ENCODE peak calls at places on chromosomes 5 and 9, in eight cellular contexts. One of them, this sample, is unnamed.

GRCh38 chr5:141050622-141051525 is at the start of gene PCDHB1:
- DNase-seq in lower lobe of right lung: no peak
- DNase-seq in brain microvascular endothelial cell: no peak
- DNase-seq in endodermal cell: peak
- DNase-seq in CD4-positive, alpha-beta T cell: no peak
- DNase-seq in tibial artery: no peak
- DNase-seq in AG04450: no peak
- DNase-seq in uterus: no peak
- DNase-seq in this sample: no peak

GRCh38 chr5:134917070-134917831 is 12.3 kb downstream of the PCBD2 start:
- DNase-seq in lower lobe of right lung: no peak
- DNase-seq in brain microvascular endothelial cell: no peak
- DNase-seq in endodermal cell: peak
- DNase-seq in CD4-positive, alpha-beta T cell: no peak
- DNase-seq in tibial artery: no peak
- DNase-seq in AG04450: no peak
- DNase-seq in uterus: no peak
- DNase-seq in this sample: peak

GRCh38 chr9:7259544-7260241 is 501.9 kb downstream of the KDM4C start:
- DNase-seq in lower lobe of right lung: no peak
- DNase-seq in brain microvascular endothelial cell: no peak
- DNase-seq in endodermal cell: no peak
- DNase-seq in CD4-positive, alpha-beta T cell: no peak
- DNase-seq in tibial artery: no peak
- DNase-seq in AG04450: no peak
- DNase-seq in uterus: no peak
- DNase-seq in this sample: no peak

GRCh38 chr5:128684951-128685350 is 146.9 kb upstream of the FBN2 start:
- DNase-seq in lower lobe of right lung: no peak
- DNase-seq in brain microvascular endothelial cell: peak
- DNase-seq in endodermal cell: no peak
- DNase-seq in CD4-positive, alpha-beta T cell: no peak
- DNase-seq in tibial artery: no peak
- DNase-seq in AG04450: no peak
- DNase-seq in uterus: no peak
- DNase-seq in this sample: no peak

GRCh38 chr5:115543931-115544370 is 624 bp downstream of the FEM1C start:
- DNase-seq in lower lobe of right lung: no peak
- DNase-seq in brain microvascular endothelial cell: peak
- DNase-seq in endodermal cell: no peak
- DNase-seq in CD4-positive, alpha-beta T cell: peak
- DNase-seq in tibial artery: peak
- DNase-seq in AG04450: no peak
- DNase-seq in uterus: peak
- DNase-seq in this sample: peak

GRCh38 chr9:131028221-131028884 is 19.4 kb downstream of the LAMC3 start:
- DNase-seq in lower lobe of right lung: no peak
- DNase-seq in brain microvascular endothelial cell: no peak
- DNase-seq in endodermal cell: no peak
- DNase-seq in CD4-positive, alpha-beta T cell: no peak
- DNase-seq in tibial artery: no peak
- DNase-seq in AG04450: no peak
- DNase-seq in uterus: no peak
- DNase-seq in this sample: no peak

GRCh38 chr5:113250341-113250953 is 184.3 kb downstream of the TSSK1B start:
- DNase-seq in lower lobe of right lung: no peak
- DNase-seq in brain microvascular endothelial cell: peak
- DNase-seq in endodermal cell: no peak
- DNase-seq in CD4-positive, alpha-beta T cell: no peak
- DNase-seq in tibial artery: peak
- DNase-seq in AG04450: peak
- DNase-seq in uterus: peak
- DNase-seq in this sample: no peak

GRCh38 chr5:95738069-95738468 is 6.9 kb downstream of the RHOBTB3 start:
- DNase-seq in lower lobe of right lung: no peak
- DNase-seq in brain microvascular endothelial cell: peak
- DNase-seq in endodermal cell: no peak
- DNase-seq in CD4-positive, alpha-beta T cell: no peak
- DNase-seq in tibial artery: no peak
- DNase-seq in AG04450: no peak
- DNase-seq in uterus: no peak
- DNase-seq in this sample: no peak

GRCh38 chr5:138275379-138275782 is 960 bp upstream of the GFRA3 start:
- DNase-seq in lower lobe of right lung: no peak
- DNase-seq in brain microvascular endothelial cell: no peak
- DNase-seq in endodermal cell: peak
- DNase-seq in CD4-positive, alpha-beta T cell: no peak
- DNase-seq in tibial artery: no peak
- DNase-seq in AG04450: no peak
- DNase-seq in uterus: no peak
- DNase-seq in this sample: no peak

GRCh38 chr9:93675336-93676150 is 99.2 kb downstream of the PHF2 start:
- DNase-seq in lower lobe of right lung: peak
- DNase-seq in brain microvascular endothelial cell: no peak
- DNase-seq in endodermal cell: peak
- DNase-seq in CD4-positive, alpha-beta T cell: no peak
- DNase-seq in tibial artery: peak
- DNase-seq in AG04450: no peak
- DNase-seq in uterus: peak
- DNase-seq in this sample: no peak

GRCh38 chr5:108386345-108387061 is 4.6 kb upstream of the FBXL17 start:
- DNase-seq in lower lobe of right lung: no peak
- DNase-seq in brain microvascular endothelial cell: peak
- DNase-seq in endodermal cell: no peak
- DNase-seq in CD4-positive, alpha-beta T cell: no peak
- DNase-seq in tibial artery: no peak
- DNase-seq in AG04450: no peak
- DNase-seq in uterus: no peak
- DNase-seq in this sample: no peak

GRCh38 chr9:94788706-94789105 is 62.2 kb downstream of the AOPEP start:
- DNase-seq in lower lobe of right lung: no peak
- DNase-seq in brain microvascular endothelial cell: no peak
- DNase-seq in endodermal cell: no peak
- DNase-seq in CD4-positive, alpha-beta T cell: no peak
- DNase-seq in tibial artery: no peak
- DNase-seq in AG04450: no peak
- DNase-seq in uterus: no peak
- DNase-seq in this sample: no peak

GRCh38 chr9:33466565-33467495 is 6.9 kb downstream of the NOL6 start:
- DNase-seq in lower lobe of right lung: peak
- DNase-seq in brain microvascular endothelial cell: peak
- DNase-seq in endodermal cell: peak
- DNase-seq in CD4-positive, alpha-beta T cell: peak
- DNase-seq in tibial artery: peak
- DNase-seq in AG04450: no peak
- DNase-seq in uterus: peak
- DNase-seq in this sample: peak

GRCh38 chr5:135497971-135498661 is 37.6 kb downstream of the NEUROG1 start:
- DNase-seq in lower lobe of right lung: no peak
- DNase-seq in brain microvascular endothelial cell: no peak
- DNase-seq in endodermal cell: no peak
- DNase-seq in CD4-positive, alpha-beta T cell: no peak
- DNase-seq in tibial artery: no peak
- DNase-seq in AG04450: no peak
- DNase-seq in uterus: no peak
- DNase-seq in this sample: peak

GRCh38 chr5:39714036-39714698 is 289.4 kb upstream of the DAB2 start:
- DNase-seq in lower lobe of right lung: no peak
- DNase-seq in brain microvascular endothelial cell: peak
- DNase-seq in endodermal cell: peak
- DNase-seq in CD4-positive, alpha-beta T cell: no peak
- DNase-seq in tibial artery: peak
- DNase-seq in AG04450: peak
- DNase-seq in uterus: peak
- DNase-seq in this sample: peak

GRCh38 chr5:39712316-39713223 is 287.8 kb upstream of the DAB2 start:
- DNase-seq in lower lobe of right lung: no peak
- DNase-seq in brain microvascular endothelial cell: no peak
- DNase-seq in endodermal cell: no peak
- DNase-seq in CD4-positive, alpha-beta T cell: no peak
- DNase-seq in tibial artery: no peak
- DNase-seq in AG04450: no peak
- DNase-seq in uterus: no peak
- DNase-seq in this sample: no peak

GRCh38 chr5:39713224-39713911 is 288.6 kb upstream of the DAB2 start:
- DNase-seq in lower lobe of right lung: no peak
- DNase-seq in brain microvascular endothelial cell: no peak
- DNase-seq in endodermal cell: no peak
- DNase-seq in CD4-positive, alpha-beta T cell: no peak
- DNase-seq in tibial artery: peak
- DNase-seq in AG04450: no peak
- DNase-seq in uterus: no peak
- DNase-seq in this sample: no peak

DNA sequence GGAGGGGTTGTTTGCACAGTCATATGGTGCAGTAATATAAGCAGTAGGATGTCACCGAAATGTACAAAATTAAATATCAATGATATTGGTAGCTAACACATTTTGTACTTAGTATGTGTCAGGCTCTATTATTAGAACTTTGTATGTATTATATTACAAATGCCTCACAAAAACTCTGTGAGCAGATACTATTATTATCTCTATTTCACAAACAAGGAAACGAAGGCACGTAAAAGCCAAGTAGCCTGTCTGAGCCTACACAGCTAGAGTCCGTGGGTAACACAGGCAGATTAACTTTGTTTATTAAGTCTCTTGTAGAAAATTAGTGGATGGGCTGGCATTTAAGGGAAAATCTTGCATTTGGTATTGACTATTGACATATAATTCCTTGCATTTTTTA is 284.3 kb upstream of the DAB2 start:
- DNase-seq in lower lobe of right lung: no peak
- DNase-seq in brain microvascular endothelial cell: no peak
- DNase-seq in endodermal cell: no peak
- DNase-seq in CD4-positive, alpha-beta T cell: no peak
- DNase-seq in tibial artery: no peak
- DNase-seq in AG04450: no peak
- DNase-seq in uterus: no peak
- DNase-seq in this sample: no peak
- H3K27ac ChIP-seq in lower lobe of right lung: no peak
- H3K27ac ChIP-seq in brain microvascular endothelial cell: no peak
- H3K27ac ChIP-seq in endodermal cell: no peak
- H3K27ac ChIP-seq in CD4-positive, alpha-beta T cell: no peak
- H3K27ac ChIP-seq in tibial artery: no peak
- H3K27ac ChIP-seq in AG04450: no peak
- H3K27ac ChIP-seq in uterus: no peak
- H3K27ac ChIP-seq in this sample: no peak

GRCh38 chr5:153707626-153708025 is 217.2 kb downstream of the GRIA1 start:
- DNase-seq in lower lobe of right lung: no peak
- DNase-seq in brain microvascular endothelial cell: no peak
- DNase-seq in endodermal cell: no peak
- DNase-seq in CD4-positive, alpha-beta T cell: no peak
- DNase-seq in tibial artery: no peak
- DNase-seq in AG04450: no peak
- DNase-seq in uterus: no peak
- DNase-seq in this sample: no peak

GRCh38 chr5:153712946-153713345 is 222.5 kb downstream of the GRIA1 start:
- DNase-seq in lower lobe of right lung: no peak
- DNase-seq in brain microvascular endothelial cell: no peak
- DNase-seq in endodermal cell: no peak
- DNase-seq in CD4-positive, alpha-beta T cell: no peak
- DNase-seq in tibial artery: no peak
- DNase-seq in AG04450: no peak
- DNase-seq in uterus: no peak
- DNase-seq in this sample: no peak

GRCh38 chr5:153713913-153714312 is 223.4 kb downstream of the GRIA1 start:
- DNase-seq in lower lobe of right lung: no peak
- DNase-seq in brain microvascular endothelial cell: no peak
- DNase-seq in endodermal cell: no peak
- DNase-seq in CD4-positive, alpha-beta T cell: no peak
- DNase-seq in tibial artery: no peak
- DNase-seq in AG04450: no peak
- DNase-seq in uterus: no peak
- DNase-seq in this sample: no peak

GRCh38 chr5:153714732-153715287 is 224.3 kb downstream of the GRIA1 start:
- DNase-seq in lower lobe of right lung: no peak
- DNase-seq in brain microvascular endothelial cell: no peak
- DNase-seq in endodermal cell: no peak
- DNase-seq in CD4-positive, alpha-beta T cell: no peak
- DNase-seq in tibial artery: no peak
- DNase-seq in AG04450: no peak
- DNase-seq in uterus: no peak
- DNase-seq in this sample: no peak

GRCh38 chr5:153711755-153712154 is 221.3 kb downstream of the GRIA1 start:
- DNase-seq in lower lobe of right lung: no peak
- DNase-seq in brain microvascular endothelial cell: no peak
- DNase-seq in endodermal cell: no peak
- DNase-seq in CD4-positive, alpha-beta T cell: no peak
- DNase-seq in tibial artery: no peak
- DNase-seq in AG04450: no peak
- DNase-seq in uterus: no peak
- DNase-seq in this sample: peak
- TF ChIP-seq CTCF in lower lobe of right lung: peak
- TF ChIP-seq CTCF in brain microvascular endothelial cell: peak
- TF ChIP-seq CTCF in endodermal cell: peak
- TF ChIP-seq CTCF in CD4-positive, alpha-beta T cell: no peak
- TF ChIP-seq CTCF in tibial artery: no peak
- TF ChIP-seq CTCF in AG04450: peak
- TF ChIP-seq CTCF in uterus: no peak
- TF ChIP-seq CTCF in this sample: no peak

GRCh38 chr9:3032898-3033297 is 189.0 kb upstream of the PUM3 start:
- DNase-seq in lower lobe of right lung: no peak
- DNase-seq in brain microvascular endothelial cell: no peak
- DNase-seq in endodermal cell: no peak
- DNase-seq in CD4-positive, alpha-beta T cell: no peak
- DNase-seq in tibial artery: no peak
- DNase-seq in AG04450: no peak
- DNase-seq in uterus: no peak
- DNase-seq in this sample: no peak
- H3K27ac ChIP-seq in lower lobe of right lung: no peak
- H3K27ac ChIP-seq in brain microvascular endothelial cell: no peak
- H3K27ac ChIP-seq in endodermal cell: no peak
- H3K27ac ChIP-seq in CD4-positive, alpha-beta T cell: no peak
- H3K27ac ChIP-seq in tibial artery: no peak
- H3K27ac ChIP-seq in AG04450: no peak
- H3K27ac ChIP-seq in uterus: no peak
- H3K27ac ChIP-seq in this sample: no peak

GRCh38 chr5:9780501-9780900 is 150.3 kb upstream of the TAS2R1 start:
- DNase-seq in lower lobe of right lung: no peak
- DNase-seq in brain microvascular endothelial cell: no peak
- DNase-seq in endodermal cell: no peak
- DNase-seq in CD4-positive, alpha-beta T cell: no peak
- DNase-seq in tibial artery: no peak
- DNase-seq in AG04450: no peak
- DNase-seq in uterus: no peak
- DNase-seq in this sample: no peak

GRCh38 chr5:9776525-9776924 is 146.4 kb upstream of the TAS2R1 start:
- DNase-seq in lower lobe of right lung: no peak
- DNase-seq in brain microvascular endothelial cell: peak
- DNase-seq in endodermal cell: no peak
- DNase-seq in CD4-positive, alpha-beta T cell: no peak
- DNase-seq in tibial artery: no peak
- DNase-seq in AG04450: no peak
- DNase-seq in uterus: no peak
- DNase-seq in this sample: no peak

GRCh38 chr5:9771079-9771478 is 140.9 kb upstream of the TAS2R1 start:
- DNase-seq in lower lobe of right lung: no peak
- DNase-seq in brain microvascular endothelial cell: no peak
- DNase-seq in endodermal cell: no peak
- DNase-seq in CD4-positive, alpha-beta T cell: no peak
- DNase-seq in tibial artery: no peak
- DNase-seq in AG04450: no peak
- DNase-seq in uterus: no peak
- DNase-seq in this sample: no peak

GRCh38 chr5:9775339-9775738 is 145.2 kb upstream of the TAS2R1 start:
- DNase-seq in lower lobe of right lung: no peak
- DNase-seq in brain microvascular endothelial cell: peak
- DNase-seq in endodermal cell: no peak
- DNase-seq in CD4-positive, alpha-beta T cell: no peak
- DNase-seq in tibial artery: no peak
- DNase-seq in AG04450: no peak
- DNase-seq in uterus: no peak
- DNase-seq in this sample: no peak

GRCh38 chr5:9774472-9775079 is 144.4 kb upstream of the TAS2R1 start:
- DNase-seq in lower lobe of right lung: no peak
- DNase-seq in brain microvascular endothelial cell: peak
- DNase-seq in endodermal cell: peak
- DNase-seq in CD4-positive, alpha-beta T cell: no peak
- DNase-seq in tibial artery: no peak
- DNase-seq in AG04450: peak
- DNase-seq in uterus: no peak
- DNase-seq in this sample: no peak
- TF ChIP-seq CTCF in lower lobe of right lung: no peak
- TF ChIP-seq CTCF in brain microvascular endothelial cell: peak
- TF ChIP-seq CTCF in endodermal cell: peak
- TF ChIP-seq CTCF in CD4-positive, alpha-beta T cell: no peak
- TF ChIP-seq CTCF in tibial artery: no peak
- TF ChIP-seq CTCF in AG04450: peak
- TF ChIP-seq CTCF in uterus: no peak
- TF ChIP-seq CTCF in this sample: no peak